ENCODE peak calls at places on chromosome 21, in six cellular contexts. R is K562, W is SK-N-SH, J is HepG2, F is H1, A is GM12878. Y is an unnamed sample.

GRCh38 chr21:33998402-33998801 is 75.0 kb upstream of the MRPS6 start:
- DNase-seq in A (no peak), W (no peak), J (no peak), F (no peak), R (no peak), Y (no peak)

GRCh38 chr21:36904093-36904666 is 62.3 kb downstream of the HLCS start:
- DNase-seq in W (no peak), J (no peak), A (no peak), R (no peak), F (no peak), Y (no peak)

GRCh38 chr21:34498623-34499022 is 13.4 kb downstream of the KCNE1 start:
- DNase-seq in R (no peak), F (no peak), W (no peak), J (no peak), A (no peak), Y (no peak)

GRCh38 chr21:34603710-34604057 is 11.2 kb downstream of the RCAN1 start:
- DNase-seq in F (no peak), J (no peak), W (no peak), A (no peak), R (no peak), Y (no peak)

GRCh38 chr21:37463083-37463780 is 96.7 kb downstream of the DYRK1A start:
- DNase-seq in J (peak), F (no peak), R (peak), W (peak), A (peak), Y (peak)

GRCh38 chr21:34552324-34553198 is 40.6 kb upstream of the KCNE1 start:
- DNase-seq in F (no peak), J (no peak), W (no peak), R (no peak), A (no peak), Y (no peak)

GRCh38 chr21:35291963-35292627 is 243.0 kb upstream of the RUNX1 start:
- DNase-seq in F (no peak), J (no peak), A (no peak), W (no peak), R (no peak), Y (no peak)

GRCh38 chr21:17612023-17612564 is 607 bp downstream of the BTG3 start:
- DNase-seq in F (peak), J (no peak), A (no peak), W (peak), R (no peak), Y (no peak)

GRCh38 chr21:34630536-34631143 is 15.7 kb upstream of the RCAN1 start:
- DNase-seq in J (peak), F (no peak), W (peak), R (peak), A (peak), Y (peak)

GRCh38 chr21:18443686-18444085 is 40.1 kb upstream of the TMPRSS15 start:
- DNase-seq in A (no peak), W (no peak), F (no peak), J (no peak), R (no peak), Y (no peak)

GRCh38 chr21:23968722-23969647 is 1638.3 kb downstream of the MRPL39 start:
- DNase-seq in W (peak), J (no peak), R (peak), F (peak), A (peak), Y (peak)

GRCh38 chr21:38938343-38938742 is 132.6 kb downstream of the ETS2 start:
- DNase-seq in W (peak), A (no peak), R (no peak), J (no peak), F (no peak), Y (no peak)

GRCh38 chr21:30936207-30936606 is 54.8 kb upstream of the KRTAP11-1 start:
- DNase-seq in R (no peak), F (no peak), W (no peak), J (no peak), A (no peak), Y (no peak)

GRCh38 chr21:27648560-27648959 is 681.7 kb upstream of the ADAMTS5 start:
- DNase-seq in A (no peak), R (no peak), F (no peak), J (no peak), W (no peak), Y (no peak)

GRCh38 chr21:44897326-44898010 is 23.2 kb downstream of the ITGB2 start:
- DNase-seq in A (no peak), R (peak), J (no peak), F (no peak), W (no peak), Y (no peak)
- TF ChIP-seq GABPA in A (no peak), R (no peak), J (no peak), F (no peak), W (no peak), Y (no peak)

DNA sequence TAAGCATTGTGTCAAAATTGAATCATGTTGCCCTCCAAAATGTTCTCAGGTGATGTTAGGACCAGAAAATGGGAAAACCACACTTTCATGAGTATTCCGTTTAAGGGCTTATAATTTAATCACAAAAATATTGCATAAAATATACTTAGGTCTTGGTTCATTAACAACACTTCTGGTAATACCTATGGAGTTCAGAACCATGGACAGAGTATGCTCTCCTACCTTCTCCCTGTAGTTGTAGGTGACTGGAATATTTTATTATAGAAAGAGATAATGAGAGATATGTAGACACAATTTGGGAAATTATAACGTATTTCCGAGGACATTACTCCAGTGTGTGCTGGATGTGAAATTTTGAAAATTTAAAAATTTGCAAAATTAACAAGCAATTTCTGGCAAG is 232.5 kb downstream of the NCAM2 start:
- DNase-seq in W (no peak), R (peak), J (no peak), A (no peak), F (no peak), Y (no peak)
- TF ChIP-seq GABPA in W (no peak), R (no peak), J (no peak), A (no peak), F (no peak), Y (no peak)

DNA sequence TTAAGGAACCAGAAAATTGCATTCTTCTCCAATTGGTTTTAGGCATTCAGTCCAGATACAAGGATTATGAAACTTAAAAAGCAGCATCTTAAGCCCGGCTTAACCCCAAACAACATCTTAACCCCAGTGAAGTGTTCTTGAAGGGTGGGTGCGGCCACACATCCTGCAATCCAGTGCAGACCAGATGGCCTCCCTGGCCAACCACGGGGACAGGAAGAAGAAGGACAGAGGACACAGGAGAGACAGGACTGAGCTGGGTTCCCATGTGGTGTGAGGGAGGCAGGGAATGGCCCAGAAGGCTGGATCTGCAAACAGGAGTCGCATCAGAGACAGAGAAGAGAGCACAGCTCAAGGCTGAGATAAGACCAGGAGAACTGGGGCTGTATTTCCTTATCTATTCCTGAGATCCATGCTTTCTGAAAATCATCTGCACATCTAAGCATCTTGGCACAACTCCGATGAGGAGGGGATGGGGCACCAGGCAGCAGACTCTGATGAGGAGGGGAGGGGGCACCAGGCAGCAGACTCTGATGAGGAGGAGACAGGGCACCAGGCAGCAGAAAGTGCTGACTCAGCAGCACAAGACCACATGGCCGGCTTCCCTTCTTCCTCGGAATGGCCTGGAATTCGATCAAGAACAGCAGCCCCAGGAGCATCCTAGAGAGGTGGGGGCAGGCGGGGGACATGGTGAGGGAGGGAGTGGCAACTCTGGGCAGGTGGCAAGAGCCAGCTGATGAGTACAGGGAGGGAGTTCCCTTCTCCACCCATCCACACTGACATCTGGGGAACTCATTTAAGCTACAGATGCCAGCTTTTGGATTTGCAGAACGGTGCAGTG is 26.6 kb downstream of the ABCG1 start:
- DNase-seq in J (no peak), W (peak), F (no peak), A (no peak), R (no peak), Y (no peak)
- TF ChIP-seq GABPA in J (no peak), W (no peak), F (no peak), A (no peak), R (no peak), Y (no peak)

GRCh38 chr21:45386336-45386727 is 18.6 kb upstream of the COL18A1 start:
- DNase-seq in A (no peak), J (no peak), W (no peak), F (no peak), R (no peak), Y (no peak)

GRCh38 chr21:45383615-45384201 is 21.3 kb upstream of the COL18A1 start:
- DNase-seq in A (no peak), R (no peak), W (no peak), F (no peak), J (no peak), Y (no peak)

GRCh38 chr21:45383111-45383614 is 21.8 kb upstream of the COL18A1 start:
- DNase-seq in R (peak), F (no peak), A (no peak), J (peak), W (no peak), Y (no peak)

GRCh38 chr21:45385549-45386050 is 19.4 kb upstream of the COL18A1 start:
- DNase-seq in R (no peak), A (no peak), J (no peak), F (no peak), W (no peak), Y (no peak)

DNA sequence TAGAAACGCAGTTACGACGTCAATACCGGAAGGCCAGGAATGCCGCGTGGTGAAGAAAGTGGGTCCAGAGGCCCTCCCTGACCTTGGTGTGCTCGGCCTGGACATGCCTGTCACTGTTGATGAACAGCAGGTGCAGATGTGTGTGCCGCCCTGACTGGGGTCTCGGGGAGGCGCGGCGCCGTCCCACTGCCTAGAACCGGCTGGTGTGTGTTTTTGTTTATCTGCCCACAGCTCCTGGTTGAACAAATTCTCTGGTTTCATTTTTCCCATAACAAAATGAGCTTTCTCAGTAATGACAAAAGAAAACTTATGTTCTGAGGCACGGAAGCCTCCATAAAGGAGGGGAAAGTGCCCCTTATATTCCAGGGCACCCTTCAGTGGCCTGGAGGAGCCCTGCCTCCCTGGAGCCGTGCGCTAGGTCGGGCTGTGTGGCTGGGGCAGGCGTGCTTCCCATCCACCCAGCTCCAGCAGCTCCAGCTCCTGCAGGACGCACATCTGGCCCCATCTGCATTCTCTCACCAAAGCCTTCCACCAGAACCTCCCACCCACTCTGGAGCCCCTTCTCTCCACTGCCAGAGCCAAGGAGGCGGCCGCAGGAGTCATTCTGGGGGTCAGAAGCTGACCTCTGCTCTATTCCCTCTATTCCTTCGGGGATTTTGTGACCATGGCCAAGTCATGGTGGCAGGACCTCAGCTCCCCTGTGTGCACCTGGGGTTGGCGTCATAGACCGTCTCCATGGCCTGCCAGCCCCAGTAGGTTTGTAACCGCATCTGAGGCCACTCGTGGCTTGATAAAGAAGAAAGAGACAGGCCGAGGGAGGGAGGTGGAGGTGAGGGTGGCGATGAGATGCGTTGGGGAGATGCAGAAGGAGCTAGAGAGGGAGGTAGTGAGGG is 20.1 kb upstream of the COL18A1 start:
- DNase-seq in R (no peak), A (no peak), F (no peak), J (no peak), W (no peak), Y (no peak)
- TF ChIP-seq GABPA in R (no peak), A (no peak), F (no peak), J (no peak), W (no peak), Y (no peak)

GRCh38 chr21:32101206-32101763 is 177.6 kb downstream of the MIS18A start:
- DNase-seq in J (no peak), W (no peak), R (no peak), F (no peak), A (no peak), Y (no peak)

GRCh38 chr21:32094792-32095191 is 184.1 kb downstream of the MIS18A start:
- DNase-seq in A (no peak), F (no peak), W (no peak), J (no peak), R (no peak), Y (no peak)

GRCh38 chr21:32099812-32100416 is 178.9 kb downstream of the MIS18A start:
- DNase-seq in W (peak), J (no peak), F (peak), A (no peak), R (no peak), Y (no peak)

GRCh38 chr21:32093758-32094463 is 184.9 kb downstream of the MIS18A start:
- DNase-seq in W (no peak), F (no peak), R (no peak), J (no peak), A (no peak), Y (no peak)

DNA sequence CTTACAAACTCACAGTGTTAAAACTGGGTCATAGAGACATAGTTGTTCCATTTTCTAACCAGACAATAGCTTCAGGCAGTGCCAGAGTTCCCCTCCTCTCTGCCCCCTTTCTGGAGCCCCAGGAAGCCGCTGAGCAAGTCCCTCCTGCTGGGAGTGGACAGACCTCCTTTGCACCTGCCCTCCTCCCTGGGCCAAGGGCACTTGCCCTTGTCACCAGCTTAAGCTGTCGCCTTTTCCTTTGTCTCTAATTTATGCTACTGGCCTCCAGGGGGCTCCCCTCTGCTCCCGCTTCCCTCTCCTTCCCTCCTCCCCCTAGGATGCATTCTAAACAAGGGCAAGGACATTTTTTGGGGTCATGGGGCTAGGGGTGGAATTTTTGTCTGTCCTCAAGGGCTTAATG is 182.4 kb downstream of the MIS18A start:
- DNase-seq in R (peak), W (peak), A (no peak), F (peak), J (peak), Y (peak)
- TF ChIP-seq GABPA in R (no peak), W (no peak), A (no peak), F (no peak), J (no peak), Y (no peak)

GRCh38 chr21:14750041-14750440 is 203.9 kb upstream of the SAMSN1 start:
- DNase-seq in A (no peak), W (no peak), F (no peak), R (no peak), J (no peak), Y (no peak)

GRCh38 chr21:14751602-14752001 is 205.5 kb upstream of the SAMSN1 start:
- DNase-seq in A (no peak), F (no peak), W (no peak), R (no peak), J (no peak), Y (no peak)

GRCh38 chr21:14751011-14751410 is 204.9 kb upstream of the SAMSN1 start:
- DNase-seq in A (no peak), F (no peak), W (no peak), J (no peak), R (no peak), Y (no peak)

GRCh38 chr21:14752006-14752909 is 206.1 kb upstream of the SAMSN1 start:
- DNase-seq in F (no peak), A (no peak), W (no peak), J (no peak), R (no peak), Y (no peak)

GRCh38 chr21:14748662-14749061 is 202.5 kb upstream of the SAMSN1 start:
- DNase-seq in J (no peak), R (no peak), W (no peak), F (no peak), A (no peak), Y (no peak)
- TF ChIP-seq GABPA in J (no peak), R (no peak), W (no peak), F (no peak), A (no peak), Y (no peak)

GRCh38 chr21:44375686-44376320 is 22.4 kb downstream of the TRPM2 start:
- DNase-seq in F (no peak), J (no peak), R (no peak), A (no peak), W (no peak), Y (no peak)
- TF ChIP-seq GABPA in F (no peak), J (no peak), R (no peak), A (no peak), W (no peak), Y (no peak)

GRCh38 chr21:16536661-16537359 is 807.0 kb downstream of the USP25 start:
- DNase-seq in J (no peak), W (no peak), A (no peak), F (no peak), R (no peak), Y (no peak)
- TF ChIP-seq GABPA in J (no peak), W (no peak), A (no peak), F (no peak), R (no peak), Y (no peak)

GRCh38 chr21:45328198-45329087 is 40.7 kb upstream of the POFUT2 start:
- DNase-seq in J (no peak), R (no peak), W (no peak), F (no peak), A (no peak), Y (no peak)

GRCh38 chr21:45330851-45331261 is 43.2 kb upstream of the POFUT2 start:
- DNase-seq in A (no peak), J (no peak), F (no peak), R (no peak), W (no peak), Y (no peak)

GRCh38 chr21:45331521-45332257 is 44.0 kb upstream of the POFUT2 start:
- DNase-seq in R (no peak), J (no peak), F (no peak), A (no peak), W (peak), Y (no peak)

GRCh38 chr21:45329261-45330074 is 41.8 kb upstream of the POFUT2 start:
- DNase-seq in F (no peak), R (no peak), J (no peak), A (no peak), W (no peak), Y (no peak)

DNA sequence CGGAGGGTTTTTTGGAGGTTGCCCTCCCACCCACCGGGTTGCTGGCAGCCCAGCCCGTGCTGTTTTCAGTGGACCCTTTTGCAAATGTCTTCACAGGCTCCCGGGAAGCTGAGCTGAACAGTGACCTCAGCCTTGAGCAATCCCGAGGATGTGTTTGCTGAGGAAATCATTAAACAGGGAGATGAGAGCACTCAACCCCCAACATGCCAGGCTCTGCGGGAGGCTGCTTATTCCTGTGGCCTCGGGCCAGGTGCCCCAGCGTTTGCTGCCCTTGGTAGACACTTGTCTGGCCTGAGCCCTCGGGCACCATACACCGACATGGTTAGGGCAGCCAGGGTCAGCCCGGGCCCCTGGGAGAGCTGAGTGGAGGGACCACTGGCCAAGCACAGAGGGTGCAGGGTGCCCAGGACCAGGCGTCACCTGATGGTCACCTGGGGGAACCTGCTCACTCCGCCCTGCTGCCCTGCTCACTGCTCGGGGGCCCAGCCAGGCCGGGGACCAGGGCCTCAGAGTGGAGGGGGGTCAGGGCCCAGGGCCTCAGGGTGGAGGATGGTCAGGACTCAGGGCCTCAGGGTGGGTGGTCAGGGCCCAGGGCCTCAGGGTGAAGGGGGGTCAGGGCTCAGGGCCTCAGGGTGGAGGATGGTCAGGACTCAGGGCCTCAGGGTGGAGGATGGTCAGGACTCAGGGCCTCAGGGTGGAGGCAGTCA is 42.5 kb upstream of the POFUT2 start:
- DNase-seq in J (peak), W (no peak), R (no peak), F (no peak), A (no peak), Y (no peak)
- TF ChIP-seq GABPA in J (no peak), W (no peak), R (no peak), F (no peak), A (no peak), Y (no peak)